ENCODE peak calls at places on chromosome 17, in five cellular contexts. G, N, J, A and S are unnamed samples. For H3K4me1, the result is how much of the 10 kb centered on the place peaks cover.

GRCh38 chr17:41065829-41066624 is at the start of gene KRTAP2-4:
- DNase-seq in J (no peak), A (no peak), N (no peak), G (peak), S (no peak)

GRCh38 chr17:4474093-4474492 is 24.6 kb upstream of the SPNS2 start:
- DNase-seq in N (no peak), J (no peak), G (no peak), A (no peak), S (peak)

GRCh38 chr17:2965621-2966275 is 97.7 kb downstream of the OR1D5 start:
- DNase-seq in J (no peak), N (peak), G (no peak), A (no peak), S (peak)

GRCh38 chr17:77383613-77384608 is 243.1 kb downstream of the SEC14L1 start:
- DNase-seq in G (no peak), A (no peak), N (peak), J (no peak), S (peak)

GRCh38 chr17:14311979-14312378 is 11.1 kb downstream of the HS3ST3B1 start:
- DNase-seq in J (no peak), G (no peak), A (no peak), N (no peak), S (no peak)

GRCh38 chr17:56034120-56034757 is 119.0 kb upstream of the ANKFN1 start:
- DNase-seq in N (no peak), J (no peak), A (no peak), G (no peak), S (no peak)

GRCh38 chr17:83125515-83126274 is 46.3 kb downstream of the METRNL start:
- DNase-seq in J (peak), G (no peak), N (peak), A (no peak), S (no peak)

GRCh38 chr17:278055-279028 is 74.3 kb downstream of the RPH3AL start:
- DNase-seq in J (no peak), N (no peak), A (no peak), G (no peak), S (peak)

GRCh38 chr17:1793447-1793806 is 31.6 kb downstream of the SERPINF1 start:
- DNase-seq in A (no peak), J (no peak), G (no peak), N (peak), S (no peak)

GRCh38 chr17:66716236-66717026 is 118.5 kb upstream of the CACNG5 start:
- DNase-seq in N (no peak), A (no peak), G (peak), J (no peak), S (no peak)

GRCh38 chr17:48577946-48578615 is at the start of gene HOXB4:
- DNase-seq in J (no peak), A (no peak), G (peak), N (peak), S (peak)

GRCh38 chr17:68033636-68034451 is 1.7 kb upstream of the KPNA2 start:
- DNase-seq in N (no peak), A (no peak), G (peak), J (no peak), S (no peak)

GRCh38 chr17:77560841-77561240 is 397.7 kb upstream of the TNRC6C start:
- DNase-seq in N (no peak), A (no peak), J (no peak), G (no peak), S (no peak)

GRCh38 chr17:517181-517580 is 164.6 kb upstream of the RPH3AL start:
- DNase-seq in J (no peak), N (no peak), G (no peak), A (no peak), S (no peak)

GRCh38 chr17:55433029-55433628 is 11.5 kb upstream of the MMD start:
- DNase-seq in G (no peak), J (no peak), N (no peak), A (no peak), S (no peak)

GRCh38 chr17:8941520-8941919 is 24.0 kb downstream of the PIK3R5 start:
- DNase-seq in J (no peak), A (no peak), N (no peak), G (no peak), S (no peak)

GRCh38 chr17:4635823-4636375 is 5.6 kb downstream of the ALOX15 start:
- DNase-seq in A (no peak), J (no peak), N (no peak), G (no peak), S (no peak)

GRCh38 chr17:62794666-62794971 is 13.5 kb downstream of the MARCHF10 start:
- DNase-seq in J (no peak), N (no peak), G (no peak), A (no peak), S (no peak)

GRCh38 chr17:35449371-35449931 is 885 bp upstream of the SLFN13 start:
- DNase-seq in J (peak), G (no peak), A (no peak), N (peak), S (peak)

GRCh38 chr17:78689029-78689428 is 93.0 kb downstream of the CYTH1 start:
- DNase-seq in A (no peak), N (no peak), J (no peak), G (no peak), S (no peak)
- TF ChIP-seq CTCF in A (no peak), N (no peak), J (no peak), G (no peak), S (no peak)

DNA sequence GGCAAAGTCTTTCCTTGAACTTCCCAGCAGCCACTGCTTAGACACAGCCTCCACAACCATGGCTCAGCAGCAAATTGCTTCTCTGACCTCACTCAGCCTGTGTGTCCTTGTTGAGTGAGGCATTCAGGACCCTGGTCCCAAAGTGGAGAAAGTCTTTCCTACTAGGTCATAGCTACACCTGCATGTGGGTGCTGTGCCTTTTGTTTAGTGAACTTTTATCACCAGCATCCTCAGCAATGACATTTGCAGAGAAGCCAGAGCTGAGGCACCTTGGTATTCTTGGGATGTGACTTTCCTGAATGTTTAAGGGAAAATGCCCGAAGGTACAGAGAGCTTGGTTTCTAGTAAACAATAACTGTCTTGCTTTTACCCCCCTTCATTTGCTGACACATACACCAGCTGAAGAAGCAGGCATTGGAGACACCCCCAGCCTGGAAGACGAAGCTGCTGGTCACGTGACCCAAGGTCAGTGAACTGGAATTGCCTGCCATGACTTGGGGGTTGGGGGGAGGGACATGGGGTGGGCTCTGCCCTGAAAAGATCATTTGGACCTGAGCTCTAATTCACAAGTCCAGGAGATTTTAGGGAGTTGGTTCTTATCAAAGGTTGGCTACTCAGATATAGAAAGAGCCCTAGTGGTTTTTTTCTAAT is 20.9 kb upstream of the STH start:
- DNase-seq in G (no peak), N (no peak), A (no peak), J (no peak), S (no peak)
- H3K4me1 ChIP-seq in G (under half), N (under half), A (under half), J (under half), S (under half)

DNA sequence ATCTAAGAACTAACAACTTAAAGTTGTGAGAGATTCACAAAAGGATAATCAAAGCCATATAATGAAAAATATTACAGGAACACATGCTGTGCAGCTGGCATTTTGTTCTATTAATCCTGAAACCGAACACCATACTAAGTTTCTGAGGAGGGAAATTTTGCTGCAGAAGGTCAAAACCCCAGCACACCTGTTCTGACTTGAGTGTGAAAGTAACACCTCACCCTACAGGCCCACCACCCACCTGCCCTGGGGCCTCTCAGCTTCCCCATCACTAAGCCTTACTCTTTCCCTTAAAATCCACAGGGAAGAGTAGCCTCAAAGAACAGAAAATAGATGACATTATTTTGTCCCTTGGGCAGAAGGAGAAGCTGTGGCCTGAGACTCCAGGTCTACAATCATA is 44.8 kb downstream of the STAT5A start:
- DNase-seq in N (no peak), J (no peak), A (no peak), G (no peak), S (no peak)
- TF ChIP-seq POLR2A in N (no peak), J (no peak), A (no peak), G (no peak), S (no peak)

GRCh38 chr17:73958453-73958852 is 245.0 kb upstream of the RPL38 start:
- DNase-seq in N (no peak), J (no peak), G (no peak), A (no peak), S (no peak)

GRCh38 chr17:73955616-73956015 is 247.9 kb upstream of the RPL38 start:
- DNase-seq in N (no peak), A (no peak), G (no peak), J (no peak), S (peak)

GRCh38 chr17:73956169-73956568 is 247.3 kb upstream of the RPL38 start:
- DNase-seq in J (no peak), A (no peak), G (no peak), N (no peak), S (no peak)

GRCh38 chr17:73956595-73957465 is 246.6 kb upstream of the RPL38 start:
- DNase-seq in G (peak), N (no peak), J (no peak), A (no peak), S (peak)

GRCh38 chr17:73957564-73957963 is 245.9 kb upstream of the RPL38 start:
- DNase-seq in J (no peak), N (no peak), G (no peak), A (no peak), S (no peak)
- TF ChIP-seq CTCF in J (no peak), N (no peak), G (no peak), A (no peak), S (no peak)

GRCh38 chr17:64983708-64984107 is 64.4 kb upstream of the LRRC37A3 start:
- DNase-seq in G (no peak), N (no peak), J (no peak), A (no peak), S (no peak)
- H3K4me1 ChIP-seq in G (under half), N (under half), J (under half), A (under half), S (under half)

DNA sequence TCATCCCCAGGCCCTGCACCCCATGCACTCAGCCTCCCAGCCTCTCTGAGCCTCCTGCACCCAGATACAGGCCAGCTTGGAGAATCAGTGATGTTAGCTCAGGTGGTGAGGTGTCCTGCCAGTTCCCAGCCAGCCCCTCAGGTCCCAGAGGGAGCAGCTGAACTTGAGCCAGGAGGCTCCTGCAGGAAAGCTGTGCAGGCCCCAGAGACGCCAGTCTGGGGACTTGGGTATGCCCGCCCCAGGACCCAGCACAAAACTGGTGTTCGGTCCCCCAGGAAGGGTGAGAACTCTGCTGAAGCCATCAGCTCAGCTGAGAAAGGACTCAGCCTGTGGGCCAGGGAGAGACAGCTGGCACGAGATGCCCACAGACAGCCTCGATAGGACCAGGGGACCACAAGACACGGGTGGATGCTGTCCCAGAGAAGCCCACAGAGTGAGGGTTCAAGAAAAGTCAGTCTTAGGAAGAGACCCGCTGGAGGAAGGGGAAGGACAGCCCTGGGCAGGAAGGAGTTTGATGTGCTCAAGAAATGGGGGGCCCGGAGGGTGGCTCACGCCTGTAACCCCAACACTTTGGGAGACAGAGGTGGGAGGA is 11.0 kb downstream of the ENDOV start:
- DNase-seq in G (no peak), N (no peak), A (no peak), J (peak), S (no peak)
- TF ChIP-seq POLR2A in G (no peak), N (no peak), A (no peak), J (no peak), S (no peak)

GRCh38 chr17:57735230-57735629 is 9.9 kb downstream of the CCDC182 start:
- DNase-seq in A (no peak), N (no peak), G (no peak), J (no peak), S (no peak)

GRCh38 chr17:57737450-57737849 is 7.6 kb downstream of the CCDC182 start:
- DNase-seq in G (no peak), A (no peak), N (no peak), J (no peak), S (no peak)

GRCh38 chr17:57732062-57732461 is 13.0 kb downstream of the CCDC182 start:
- DNase-seq in J (peak), G (no peak), N (no peak), A (no peak), S (no peak)

GRCh38 chr17:57733085-57733484 is 12.0 kb downstream of the CCDC182 start:
- DNase-seq in J (no peak), G (no peak), N (no peak), A (no peak), S (no peak)

GRCh38 chr17:57735707-57736106 is 9.4 kb downstream of the CCDC182 start:
- DNase-seq in J (no peak), A (no peak), G (no peak), N (no peak), S (no peak)
- TF ChIP-seq CTCF in J (no peak), A (no peak), G (peak), N (no peak), S (no peak)

GRCh38 chr17:81295678-81296381 is 723 bp upstream of the SLC38A10 start:
- DNase-seq in N (no peak), G (no peak), A (no peak), J (no peak), S (peak)
- H3K4me1 ChIP-seq in N (under half), G (under half), A (under half), J (under half), S (under half)

GRCh38 chr17:50425001-50425681 is 877 bp upstream of the ACSF2 start:
- DNase-seq in G (no peak), A (no peak), J (peak), N (no peak), S (no peak)

GRCh38 chr17:50426814-50427787 is 1.1 kb downstream of the ACSF2 start:
- DNase-seq in A (no peak), G (peak), J (peak), N (peak), S (peak)

GRCh38 chr17:50426472-50426782 is 409 bp downstream of the ACSF2 start:
- DNase-seq in J (no peak), A (no peak), G (no peak), N (no peak), S (no peak)

GRCh38 chr17:50424246-50425000 is 1.6 kb upstream of the ACSF2 start:
- DNase-seq in G (no peak), A (no peak), N (no peak), J (no peak), S (no peak)

DNA sequence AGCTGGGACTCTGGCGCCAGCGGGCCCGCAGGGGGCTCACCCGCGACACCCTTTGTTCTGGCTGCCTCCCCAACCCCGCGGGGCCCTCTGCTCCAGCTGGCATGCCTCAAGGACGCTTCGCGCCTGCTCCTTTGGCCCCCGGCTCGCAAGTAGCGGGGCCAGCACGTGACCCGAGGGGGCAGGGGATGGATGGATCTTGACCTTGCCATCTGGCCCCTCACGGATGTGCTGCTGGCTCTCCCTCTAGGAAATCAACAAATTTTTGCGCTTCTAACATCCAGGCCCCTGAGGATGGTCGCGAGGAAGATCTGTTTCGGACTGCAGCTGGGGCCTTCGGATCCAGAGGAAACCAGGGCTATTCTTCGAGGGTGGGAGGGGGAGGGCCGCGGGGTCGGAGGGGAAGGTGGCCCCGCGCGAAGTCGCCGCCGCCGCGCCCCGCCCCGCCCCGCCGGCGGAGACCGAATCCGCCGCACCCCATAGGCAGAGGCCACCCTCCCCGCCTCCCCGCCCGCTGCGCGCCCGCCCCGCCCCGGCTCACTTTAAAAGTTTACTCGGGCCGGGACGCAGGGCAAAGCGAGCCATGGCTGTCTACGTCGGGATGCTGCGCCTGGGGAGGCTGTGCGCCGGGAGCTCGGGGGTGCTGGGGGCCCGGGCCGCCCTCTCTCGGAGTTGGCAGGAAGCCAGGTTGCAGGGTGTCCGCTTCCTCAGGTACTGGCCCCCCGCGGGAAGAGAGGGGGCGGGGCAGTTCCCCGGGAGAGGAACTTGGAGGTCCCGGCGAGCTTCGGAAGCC is at the start of gene ACSF2:
- DNase-seq in J (peak), A (peak), G (peak), N (peak), S (peak)
- TF ChIP-seq POLR2A in J (no peak), A (peak), G (no peak), N (peak), S (no peak)